ENCODE peak calls at places on chromosomes 5 and 9, in nine cellular contexts. One of them, this sample, is unnamed.

GRCh38 chr5:151682240-151682639 is 4.5 kb downstream of the SPARC start:
- DNase-seq in AG04450: no peak
- DNase-seq in neuronal stem cell: no peak
- DNase-seq in bronchial epithelial cell: no peak
- DNase-seq in HepG2: no peak
- DNase-seq in mammary epithelial cell: no peak
- DNase-seq in NT2/D1: no peak
- DNase-seq in AG09309: no peak
- DNase-seq in H7: no peak
- DNase-seq in this sample: no peak

GRCh38 chr5:74992791-74993190 is 59.6 kb downstream of the GCNT4 start:
- DNase-seq in neuronal stem cell: no peak
- DNase-seq in H7: no peak
- DNase-seq in AG04450: no peak
- DNase-seq in HepG2: no peak
- DNase-seq in mammary epithelial cell: peak
- DNase-seq in AG09309: no peak
- DNase-seq in bronchial epithelial cell: peak
- DNase-seq in NT2/D1: no peak
- DNase-seq in this sample: no peak

GRCh38 chr5:93800988-93801811 is 59.8 kb upstream of the POU5F2 start:
- DNase-seq in bronchial epithelial cell: peak
- DNase-seq in AG04450: no peak
- DNase-seq in mammary epithelial cell: peak
- DNase-seq in AG09309: no peak
- DNase-seq in neuronal stem cell: peak
- DNase-seq in H7: peak
- DNase-seq in NT2/D1: no peak
- DNase-seq in HepG2: peak
- DNase-seq in this sample: peak

GRCh38 chr5:159531554-159532105 is 201.3 kb upstream of the IL12B start:
- DNase-seq in mammary epithelial cell: no peak
- DNase-seq in NT2/D1: no peak
- DNase-seq in HepG2: no peak
- DNase-seq in AG04450: no peak
- DNase-seq in bronchial epithelial cell: no peak
- DNase-seq in H7: no peak
- DNase-seq in neuronal stem cell: no peak
- DNase-seq in AG09309: no peak
- DNase-seq in this sample: no peak

GRCh38 chr5:72854419-72854818 is 38.0 kb downstream of the TNPO1 start:
- DNase-seq in AG09309: no peak
- DNase-seq in neuronal stem cell: no peak
- DNase-seq in AG04450: no peak
- DNase-seq in HepG2: no peak
- DNase-seq in bronchial epithelial cell: peak
- DNase-seq in H7: no peak
- DNase-seq in mammary epithelial cell: peak
- DNase-seq in NT2/D1: no peak
- DNase-seq in this sample: no peak

GRCh38 chr5:105767265-105767664 is 1903.5 kb downstream of the EFNA5 start:
- DNase-seq in neuronal stem cell: no peak
- DNase-seq in HepG2: peak
- DNase-seq in H7: no peak
- DNase-seq in AG04450: no peak
- DNase-seq in NT2/D1: no peak
- DNase-seq in bronchial epithelial cell: peak
- DNase-seq in mammary epithelial cell: no peak
- DNase-seq in AG09309: no peak
- DNase-seq in this sample: no peak

GRCh38 chr9:40927260-40927631 is 201.2 kb downstream of the FOXD4L6 start:
- DNase-seq in neuronal stem cell: no peak
- DNase-seq in AG04450: no peak
- DNase-seq in bronchial epithelial cell: no peak
- DNase-seq in AG09309: no peak
- DNase-seq in HepG2: no peak
- DNase-seq in mammary epithelial cell: no peak
- DNase-seq in NT2/D1: no peak
- DNase-seq in H7: no peak
- DNase-seq in this sample: no peak

GRCh38 chr9:105676351-105676923 is 14.2 kb downstream of the TAL2 start:
- DNase-seq in neuronal stem cell: peak
- DNase-seq in AG09309: no peak
- DNase-seq in mammary epithelial cell: no peak
- DNase-seq in H7: no peak
- DNase-seq in AG04450: no peak
- DNase-seq in NT2/D1: no peak
- DNase-seq in HepG2: no peak
- DNase-seq in bronchial epithelial cell: no peak
- DNase-seq in this sample: no peak

GRCh38 chr5:73853091-73853490 is 227.1 kb downstream of the ARHGEF28 start:
- DNase-seq in neuronal stem cell: no peak
- DNase-seq in mammary epithelial cell: peak
- DNase-seq in HepG2: no peak
- DNase-seq in AG04450: peak
- DNase-seq in bronchial epithelial cell: peak
- DNase-seq in NT2/D1: no peak
- DNase-seq in H7: no peak
- DNase-seq in AG09309: peak
- DNase-seq in this sample: peak

GRCh38 chr9:2215941-2216441 is 200.8 kb downstream of the SMARCA2 start:
- DNase-seq in H7: no peak
- DNase-seq in NT2/D1: no peak
- DNase-seq in mammary epithelial cell: no peak
- DNase-seq in bronchial epithelial cell: no peak
- DNase-seq in HepG2: no peak
- DNase-seq in AG09309: no peak
- DNase-seq in neuronal stem cell: no peak
- DNase-seq in AG04450: no peak
- DNase-seq in this sample: peak

DNA sequence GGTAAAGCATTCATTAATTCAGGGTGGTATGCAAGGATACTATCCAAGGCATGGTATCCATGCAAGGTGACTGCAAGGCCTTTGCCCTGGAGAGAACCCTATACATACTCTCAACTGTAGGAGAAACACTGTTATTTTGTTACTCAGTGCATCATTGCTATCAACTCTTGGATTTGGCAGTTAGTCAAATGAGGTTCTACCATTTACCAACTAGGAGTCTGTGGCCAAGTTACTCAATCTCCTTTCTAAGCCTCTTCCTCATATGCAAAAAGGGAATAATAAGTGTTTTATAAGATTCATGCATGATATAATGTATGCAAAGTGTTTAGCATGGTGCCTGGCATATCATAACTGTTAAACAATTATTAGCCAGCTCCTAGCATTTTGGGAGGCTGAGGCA is 4.0 kb downstream of the PCDHGC3 start:
- DNase-seq in AG09309: no peak
- DNase-seq in AG04450: no peak
- DNase-seq in HepG2: no peak
- DNase-seq in bronchial epithelial cell: no peak
- DNase-seq in mammary epithelial cell: no peak
- DNase-seq in NT2/D1: no peak
- DNase-seq in H7: no peak
- DNase-seq in neuronal stem cell: no peak
- DNase-seq in this sample: no peak
- H3K4me3 ChIP-seq in AG09309: no peak
- H3K4me3 ChIP-seq in AG04450: peak
- H3K4me3 ChIP-seq in HepG2: no peak
- H3K4me3 ChIP-seq in bronchial epithelial cell: no peak
- H3K4me3 ChIP-seq in mammary epithelial cell: no peak
- H3K4me3 ChIP-seq in NT2/D1: no peak
- H3K4me3 ChIP-seq in H7: no peak
- H3K4me3 ChIP-seq in neuronal stem cell: no peak
- H3K4me3 ChIP-seq in this sample: peak

DNA sequence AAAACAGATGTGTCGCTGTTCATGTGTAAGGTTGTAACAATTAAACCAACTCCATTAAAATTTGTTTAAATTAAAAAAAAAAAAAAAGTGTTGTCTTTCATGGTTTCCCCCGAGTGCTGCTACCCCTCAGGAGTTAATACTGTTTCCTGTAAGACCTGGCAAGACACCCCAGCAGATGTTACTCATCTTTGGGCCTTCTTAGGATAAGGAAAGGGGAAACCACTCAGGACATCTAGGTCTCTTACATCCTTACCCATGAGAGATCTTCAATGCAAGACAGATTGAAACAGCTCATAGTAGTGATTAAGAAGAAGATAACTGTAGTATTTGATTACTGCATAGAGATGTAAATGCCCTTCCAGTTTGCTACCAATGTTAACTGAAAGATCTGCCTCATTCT is 33.5 kb upstream of the F2R start:
- DNase-seq in HepG2: no peak
- DNase-seq in H7: no peak
- DNase-seq in neuronal stem cell: no peak
- DNase-seq in AG04450: no peak
- DNase-seq in bronchial epithelial cell: no peak
- DNase-seq in NT2/D1: no peak
- DNase-seq in mammary epithelial cell: no peak
- DNase-seq in AG09309: no peak
- DNase-seq in this sample: no peak
- H3K4me3 ChIP-seq in HepG2: no peak
- H3K4me3 ChIP-seq in H7: no peak
- H3K4me3 ChIP-seq in neuronal stem cell: no peak
- H3K4me3 ChIP-seq in AG04450: no peak
- H3K4me3 ChIP-seq in bronchial epithelial cell: no peak
- H3K4me3 ChIP-seq in NT2/D1: no peak
- H3K4me3 ChIP-seq in mammary epithelial cell: no peak
- H3K4me3 ChIP-seq in AG09309: no peak
- H3K4me3 ChIP-seq in this sample: no peak

GRCh38 chr5:36795366-36795765 is 81.2 kb upstream of the NIPBL start:
- DNase-seq in AG04450: no peak
- DNase-seq in HepG2: no peak
- DNase-seq in bronchial epithelial cell: no peak
- DNase-seq in H7: no peak
- DNase-seq in NT2/D1: no peak
- DNase-seq in AG09309: no peak
- DNase-seq in mammary epithelial cell: no peak
- DNase-seq in neuronal stem cell: no peak
- DNase-seq in this sample: no peak
- H3K4me3 ChIP-seq in AG04450: no peak
- H3K4me3 ChIP-seq in HepG2: no peak
- H3K4me3 ChIP-seq in bronchial epithelial cell: no peak
- H3K4me3 ChIP-seq in H7: no peak
- H3K4me3 ChIP-seq in NT2/D1: no peak
- H3K4me3 ChIP-seq in AG09309: no peak
- H3K4me3 ChIP-seq in mammary epithelial cell: no peak
- H3K4me3 ChIP-seq in neuronal stem cell: no peak
- H3K4me3 ChIP-seq in this sample: no peak

DNA sequence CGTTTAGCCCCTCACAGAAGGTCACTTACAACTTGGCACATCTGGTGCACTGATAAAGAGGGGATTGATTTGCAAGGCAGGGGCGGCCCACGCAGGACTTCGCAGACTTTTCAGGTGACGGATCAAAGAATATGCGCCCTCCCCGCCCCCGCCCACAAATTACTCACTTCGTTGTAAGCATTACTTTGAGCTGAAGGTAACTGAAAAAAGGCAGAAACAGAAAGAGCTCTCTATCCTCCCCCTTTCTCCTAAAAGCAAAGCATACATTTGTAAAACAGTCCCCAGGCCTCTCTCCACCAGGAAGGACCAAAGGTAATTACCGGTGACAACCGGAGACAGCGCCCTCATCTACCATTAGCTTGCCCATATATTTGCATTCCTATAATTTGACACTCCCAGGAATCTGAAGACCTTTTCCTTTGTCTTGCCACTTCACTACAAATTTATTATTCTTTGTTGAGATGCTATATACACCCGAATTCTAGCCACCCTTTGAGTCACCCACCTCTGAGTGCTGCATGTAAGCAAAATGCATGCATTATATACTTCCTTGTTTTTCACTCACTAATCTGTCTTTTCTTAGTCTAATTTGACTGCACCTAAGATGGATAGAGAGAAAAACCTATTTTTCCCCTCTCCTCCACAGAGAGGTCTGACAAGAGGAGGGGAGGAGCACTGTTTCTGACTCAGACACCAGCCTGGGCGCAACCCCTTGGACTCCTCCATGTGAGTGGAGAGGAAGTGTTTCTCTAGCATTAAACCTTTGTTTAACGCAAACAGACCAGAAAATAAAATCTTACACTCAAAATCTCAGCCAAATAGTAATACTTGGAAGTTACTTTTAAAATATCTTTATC is 74.7 kb upstream of the SPIN1 start:
- DNase-seq in neuronal stem cell: no peak
- DNase-seq in mammary epithelial cell: no peak
- DNase-seq in AG04450: no peak
- DNase-seq in NT2/D1: peak
- DNase-seq in AG09309: no peak
- DNase-seq in bronchial epithelial cell: no peak
- DNase-seq in HepG2: no peak
- DNase-seq in H7: peak
- DNase-seq in this sample: no peak
- H3K4me3 ChIP-seq in neuronal stem cell: no peak
- H3K4me3 ChIP-seq in mammary epithelial cell: no peak
- H3K4me3 ChIP-seq in AG04450: no peak
- H3K4me3 ChIP-seq in NT2/D1: no peak
- H3K4me3 ChIP-seq in AG09309: no peak
- H3K4me3 ChIP-seq in bronchial epithelial cell: no peak
- H3K4me3 ChIP-seq in HepG2: no peak
- H3K4me3 ChIP-seq in H7: no peak
- H3K4me3 ChIP-seq in this sample: no peak

GRCh38 chr5:173556142-173557028 is 60.1 kb downstream of the BOD1 start:
- DNase-seq in H7: peak
- DNase-seq in HepG2: no peak
- DNase-seq in neuronal stem cell: no peak
- DNase-seq in NT2/D1: peak
- DNase-seq in AG04450: no peak
- DNase-seq in bronchial epithelial cell: no peak
- DNase-seq in mammary epithelial cell: no peak
- DNase-seq in AG09309: no peak
- DNase-seq in this sample: no peak
- H3K4me3 ChIP-seq in H7: no peak
- H3K4me3 ChIP-seq in HepG2: no peak
- H3K4me3 ChIP-seq in neuronal stem cell: no peak
- H3K4me3 ChIP-seq in NT2/D1: no peak
- H3K4me3 ChIP-seq in AG04450: no peak
- H3K4me3 ChIP-seq in bronchial epithelial cell: no peak
- H3K4me3 ChIP-seq in mammary epithelial cell: no peak
- H3K4me3 ChIP-seq in AG09309: no peak
- H3K4me3 ChIP-seq in this sample: no peak

DNA sequence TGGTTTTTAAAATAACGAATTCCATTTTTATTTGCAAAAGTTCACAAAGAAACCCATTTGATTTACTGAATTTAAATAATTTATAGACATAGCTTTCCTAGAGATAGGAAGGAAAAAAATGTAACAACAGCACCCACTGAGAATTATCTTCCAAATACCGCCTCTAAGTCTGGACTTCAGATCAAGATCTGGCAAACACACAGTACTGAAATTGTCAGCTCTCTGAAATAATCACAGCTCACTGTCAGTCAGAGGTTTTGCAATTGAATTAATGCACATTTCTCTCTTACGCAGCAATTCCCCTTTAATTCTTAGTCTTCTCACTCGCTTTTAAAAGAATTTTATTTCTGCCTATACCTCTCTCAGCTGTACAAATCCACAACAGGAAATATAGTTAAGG is 29.2 kb upstream of the LPAR1 start:
- DNase-seq in H7: no peak
- DNase-seq in bronchial epithelial cell: no peak
- DNase-seq in neuronal stem cell: no peak
- DNase-seq in NT2/D1: no peak
- DNase-seq in AG04450: no peak
- DNase-seq in HepG2: no peak
- DNase-seq in AG09309: peak
- DNase-seq in mammary epithelial cell: no peak
- DNase-seq in this sample: no peak
- H3K4me3 ChIP-seq in H7: no peak
- H3K4me3 ChIP-seq in bronchial epithelial cell: no peak
- H3K4me3 ChIP-seq in neuronal stem cell: no peak
- H3K4me3 ChIP-seq in NT2/D1: no peak
- H3K4me3 ChIP-seq in AG04450: no peak
- H3K4me3 ChIP-seq in HepG2: no peak
- H3K4me3 ChIP-seq in AG09309: no peak
- H3K4me3 ChIP-seq in mammary epithelial cell: no peak
- H3K4me3 ChIP-seq in this sample: no peak

GRCh38 chr9:136372006-136372405 is 1.5 kb downstream of the CARD9 start:
- DNase-seq in neuronal stem cell: no peak
- DNase-seq in HepG2: no peak
- DNase-seq in AG09309: no peak
- DNase-seq in bronchial epithelial cell: no peak
- DNase-seq in H7: no peak
- DNase-seq in mammary epithelial cell: no peak
- DNase-seq in NT2/D1: no peak
- DNase-seq in AG04450: no peak
- DNase-seq in this sample: no peak
- H3K4me3 ChIP-seq in neuronal stem cell: no peak
- H3K4me3 ChIP-seq in HepG2: peak
- H3K4me3 ChIP-seq in AG09309: no peak
- H3K4me3 ChIP-seq in bronchial epithelial cell: no peak
- H3K4me3 ChIP-seq in H7: no peak
- H3K4me3 ChIP-seq in mammary epithelial cell: no peak
- H3K4me3 ChIP-seq in NT2/D1: no peak
- H3K4me3 ChIP-seq in AG04450: no peak
- H3K4me3 ChIP-seq in this sample: no peak